ENCODE peak calls at places on chromosome 15, in four cellular contexts. V is esophagus squamous epithelium, Y is spleen, D is right lobe of liver. W is an unnamed sample.
A peak's percentile ranks its signal among the peaks of the same experiment; 100 is the strongest.

GRCh38 chr15:97501291-97501690 is 459.2 kb upstream of the ARRDC4 start:
- DNase-seq in V (no peak), D (no peak), Y (no peak), W (no peak)

GRCh38 chr15:84598250-84598649 is 2.6 kb upstream of the ZSCAN2 start:
- DNase-seq in V (no peak), Y (no peak), D (no peak), W (no peak)

GRCh38 chr15:94670436-94671034 is 439.2 kb downstream of the MCTP2 start:
- DNase-seq in D (no peak), V (no peak), Y (no peak), W (no peak)

GRCh38 chr15:85750319-85750806 is 44.4 kb downstream of the KLHL25 start:
- DNase-seq in V (no peak), Y (no peak), D (no peak), W (no peak)

GRCh38 chr15:95252404-95252803 is 1021.0 kb downstream of the MCTP2 start:
- DNase-seq in D (no peak), V (no peak), Y (no peak), W (no peak)

GRCh38 chr15:59691194-59691805 is 2.2 kb upstream of the BNIP2 start:
- DNase-seq in Y (no peak), D (no peak), V (no peak), W (no peak)

GRCh38 chr15:48644827-48645557 is 517 bp downstream of the FBN1 start:
- DNase-seq in V (no peak), Y (peak; percentile 78), D (peak; percentile 57), W (no peak)

GRCh38 chr15:67296188-67296587 is 41.6 kb downstream of the IQCH start:
- DNase-seq in D (no peak), V (no peak), Y (no peak), W (no peak)

GRCh38 chr15:85557385-85557784 is 177.0 kb downstream of the AKAP13 start:
- DNase-seq in Y (no peak), V (no peak), D (no peak), W (no peak)

GRCh38 chr15:50857763-50858162 is 50.7 kb upstream of the AP4E1 start:
- DNase-seq in D (no peak), V (no peak), Y (no peak), W (no peak)

GRCh38 chr15:87710406-87710805 is 546.1 kb downstream of the NTRK3 start:
- DNase-seq in Y (no peak), V (no peak), D (no peak), W (peak; percentile 91)

GRCh38 chr15:27844018-27844666 is 255.0 kb downstream of the OCA2 start:
- DNase-seq in Y (no peak), D (no peak), V (no peak), W (peak; percentile 84)

GRCh38 chr15:74497584-74497983 is 36.6 kb upstream of the UBL7 start:
- DNase-seq in Y (no peak), D (no peak), V (no peak), W (no peak)

GRCh38 chr15:64903331-64903950 is 8.3 kb upstream of the ANKDD1A start:
- DNase-seq in V (no peak), Y (no peak), D (peak; percentile 37), W (no peak)

GRCh38 chr15:29573197-29573838 is 248.9 kb downstream of the TJP1 start:
- DNase-seq in D (no peak), V (no peak), Y (no peak), W (no peak)

GRCh38 chr15:71804695-71805470 is 5.5 kb upstream of the NR2E3 start:
- DNase-seq in Y (no peak), V (no peak), D (no peak), W (no peak)

GRCh38 chr15:73941871-73942635 is 15.8 kb downstream of the LOXL1 start:
- DNase-seq in V (no peak), D (peak; percentile 39), Y (peak; percentile 77), W (no peak)

GRCh38 chr15:25171111-25171811 is 216.5 kb downstream of the SNRPN start:
- DNase-seq in V (no peak), Y (peak; percentile 60), D (peak; percentile 31), W (no peak)

GRCh38 chr15:89406756-89407650 is 72.4 kb upstream of the POLG start:
- DNase-seq in Y (no peak), D (no peak), V (no peak), W (no peak)

GRCh38 chr15:71598741-71599140 is 211.6 kb upstream of the NR2E3 start:
- DNase-seq in Y (no peak), V (no peak), D (no peak), W (no peak)

GRCh38 chr15:67138946-67139855 is 73.8 kb downstream of the SMAD3 start:
- DNase-seq in V (no peak), Y (no peak), D (no peak), W (no peak)

GRCh38 chr15:70035719-70036077 is 62.0 kb downstream of the TLE3 start:
- DNase-seq in V (no peak), Y (peak; percentile 76), D (no peak), W (no peak)

GRCh38 chr15:90558182-90558581 is 28.5 kb downstream of the CRTC3 start:
- DNase-seq in Y (no peak), V (no peak), D (peak; percentile 81), W (no peak)

GRCh38 chr15:25439456-25439836 is 622 bp upstream of the UBE3A start:
- DNase-seq in D (peak; percentile 64), V (no peak), Y (no peak), W (no peak)

GRCh38 chr15:85454403-85454802 is 74.0 kb downstream of the AKAP13 start:
- DNase-seq in D (no peak), V (no peak), Y (no peak), W (no peak)

GRCh38 chr15:65583701-65584100 is 27.2 kb downstream of the INTS14 start:
- DNase-seq in Y (no peak), V (no peak), D (no peak), W (no peak)

GRCh38 chr15:86336051-86336788 is 256.5 kb downstream of the AGBL1 start:
- DNase-seq in D (no peak), Y (no peak), V (no peak), W (no peak)

GRCh38 chr15:90013503-90013937 is 12.4 kb downstream of the ZNF710 start:
- DNase-seq in Y (no peak), D (no peak), V (no peak), W (no peak)

GRCh38 chr15:52076889-52077781 is 35.4 kb downstream of the BCL2L10 start:
- DNase-seq in D (no peak), V (no peak), Y (no peak), W (no peak)

GRCh38 chr15:75352186-75352585 is 5.3 kb downstream of the NEIL1 start:
- DNase-seq in V (no peak), D (no peak), Y (no peak), W (no peak)

GRCh38 chr15:85019815-85020590 is 38.3 kb downstream of the PDE8A start:
- DNase-seq in Y (no peak), V (no peak), D (no peak), W (no peak)

GRCh38 chr15:52496776-52497470 is 31.8 kb downstream of the MYO5A start:
- DNase-seq in D (no peak), Y (no peak), V (no peak), W (no peak)

GRCh38 chr15:81777546-81777945 is 268.3 kb downstream of the MEX3B start:
- DNase-seq in D (no peak), Y (no peak), V (no peak), W (peak; percentile 77)

GRCh38 chr15:92617197-92618037 is 38.2 kb downstream of the FAM174B start:
- DNase-seq in V (no peak), Y (no peak), D (peak; percentile 91), W (no peak)
- TF ChIP-seq POLR2A in V (no peak), Y (no peak), D (no peak), W (no peak)

GRCh38 chr15:101439285-101439919 is 50.1 kb downstream of the PCSK6 start:
- DNase-seq in Y (peak; percentile 68), V (no peak), D (peak; percentile 94), W (peak; percentile 80)
- TF ChIP-seq CTCF in Y (no peak), V (no peak), D (peak; percentile 40), W (no peak)

DNA sequence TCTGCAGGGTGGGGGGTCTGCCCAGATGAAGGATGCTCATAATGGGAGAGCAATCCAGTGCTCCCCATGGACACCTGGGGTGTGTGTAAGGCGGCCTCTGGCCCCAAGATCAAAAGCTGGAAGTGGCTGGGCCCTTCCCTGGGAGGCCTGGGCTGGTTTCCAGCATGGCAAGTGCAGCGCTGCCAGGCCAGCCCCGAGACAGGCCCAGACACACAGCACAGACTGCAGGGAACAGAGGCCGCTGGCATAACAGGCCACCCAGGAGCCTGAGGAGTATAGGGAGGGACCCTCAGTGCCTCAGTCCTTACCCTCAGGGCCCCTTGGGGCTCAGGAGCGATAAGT is 10.0 kb downstream of the ITPKA start:
- DNase-seq in V (no peak), D (no peak), Y (no peak), W (no peak)
- TF ChIP-seq POLR2A in V (no peak), D (no peak), Y (no peak), W (no peak)

GRCh38 chr15:57651445-57651844 is 55.1 kb upstream of the POLR2M start:
- DNase-seq in Y (no peak), D (no peak), V (no peak), W (no peak)
- TF ChIP-seq CTCF in Y (no peak), D (no peak), V (no peak), W (no peak)

GRCh38 chr15:40471778-40472130 is 970 bp downstream of the CHST14 start:
- DNase-seq in D (no peak), Y (peak; percentile 78), V (no peak), W (no peak)

GRCh38 chr15:40469776-40470390 is 901 bp upstream of the CHST14 start:
- DNase-seq in V (no peak), Y (peak; percentile 48), D (no peak), W (no peak)

GRCh38 chr15:40472171-40472727 is 1.5 kb downstream of the CHST14 start:
- DNase-seq in V (no peak), Y (peak; percentile 73), D (no peak), W (no peak)

GRCh38 chr15:40471105-40471777 is 457 bp downstream of the CHST14 start:
- DNase-seq in V (no peak), D (no peak), Y (peak; percentile 86), W (no peak)

DNA sequence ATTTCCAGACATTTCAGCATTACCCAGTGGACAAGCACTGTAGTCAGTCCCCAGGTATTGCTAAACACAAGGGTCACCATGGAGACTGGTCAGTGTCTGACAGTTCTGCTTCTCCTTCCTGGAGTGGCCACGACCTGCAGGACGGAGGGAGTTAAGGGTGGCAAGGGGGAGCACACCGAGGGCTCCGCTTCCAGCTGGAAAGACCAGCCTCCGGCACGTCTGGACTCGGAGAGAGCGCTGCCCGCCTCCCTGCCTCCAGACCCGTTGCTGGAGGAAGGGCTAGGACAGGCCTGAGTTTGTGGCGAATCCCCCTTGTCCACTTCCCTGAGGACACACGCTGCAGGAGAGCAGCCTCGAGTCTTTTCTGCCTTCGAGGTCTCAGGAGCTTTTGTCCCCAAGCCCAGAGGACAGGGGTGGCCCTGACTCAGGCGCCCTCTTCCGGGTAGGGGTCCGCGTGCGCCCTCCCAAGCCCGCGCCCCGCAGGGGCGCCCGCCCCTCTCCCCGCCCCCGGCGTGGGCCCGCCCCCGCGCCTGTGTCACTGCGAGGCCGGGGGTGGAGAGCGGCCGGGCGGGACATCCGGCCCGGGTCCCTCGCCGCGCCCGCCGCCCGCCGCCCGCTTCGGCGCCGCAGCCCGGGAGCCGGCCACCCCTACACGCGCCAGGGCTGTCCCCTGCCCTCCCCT is at the start of gene CHST14:
- DNase-seq in D (peak; percentile 69), V (no peak), Y (peak; percentile 92), W (no peak)
- TF ChIP-seq POLR2A in D (peak; percentile 26), V (no peak), Y (no peak), W (peak; percentile 13)

W was measured in vagina.